ENCODE peak calls at places on chromosomes 16 and 17, in six cellular contexts. C is endodermal cell, L is pancreas, Q is psoas muscle, O is sigmoid colon, D is cardiac fibroblast. Z is an unnamed sample.

GRCh38 chr17:44738214-44738906 is 20.4 kb upstream of the ADAM11 start:
- DNase-seq in C (peak), L (no peak), Q (no peak), O (no peak), D (no peak), Z (no peak)

GRCh38 chr16:68115851-68116250 is 30.7 kb downstream of the NFATC3 start:
- DNase-seq in C (no peak), L (no peak), Q (no peak), O (no peak), D (no peak), Z (no peak)

GRCh38 chr16:87150359-87151280 is 166.6 kb downstream of the C16orf95 start:
- DNase-seq in C (no peak), L (no peak), Q (no peak), O (no peak), D (peak), Z (peak)

GRCh38 chr17:18059283-18059682 is 20.1 kb downstream of the GID4 start:
- DNase-seq in C (no peak), L (no peak), Q (no peak), O (no peak), D (no peak), Z (no peak)

GRCh38 chr16:48011888-48012658 is 143.7 kb downstream of the ABCC12 start:
- DNase-seq in C (no peak), L (no peak), Q (no peak), O (no peak), D (no peak), Z (no peak)

GRCh38 chr16:11672206-11673090 is 4.2 kb downstream of the SNN start:
- DNase-seq in C (no peak), L (peak), Q (no peak), O (no peak), D (no peak), Z (no peak)

GRCh38 chr17:80116276-80116922 is 15.0 kb downstream of the GAA start:
- DNase-seq in C (no peak), L (no peak), Q (no peak), O (no peak), D (no peak), Z (no peak)

GRCh38 chr17:75231071-75231470 is 25.6 kb downstream of the NUP85 start:
- DNase-seq in C (no peak), L (no peak), Q (peak), O (no peak), D (no peak), Z (no peak)

GRCh38 chr17:79188048-79188447 is 113.4 kb downstream of the ENGASE start:
- DNase-seq in C (peak), L (no peak), Q (no peak), O (no peak), D (no peak), Z (no peak)

GRCh38 chr17:74663566-74663965 is 40.0 kb upstream of the CD300E start:
- DNase-seq in C (no peak), L (no peak), Q (no peak), O (no peak), D (no peak), Z (no peak)

GRCh38 chr16:57540906-57541753 is 1.3 kb upstream of the ADGRG5 start:
- DNase-seq in C (peak), L (no peak), Q (no peak), O (no peak), D (no peak), Z (no peak)

GRCh38 chr16:29698484-29699323 is 19.7 kb downstream of the QPRT start:
- DNase-seq in C (peak), L (no peak), Q (no peak), O (no peak), D (no peak), Z (no peak)

GRCh38 chr16:27721548-27722265 is 171.8 kb downstream of the KATNIP start:
- DNase-seq in C (no peak), L (no peak), Q (peak), O (peak), D (peak), Z (peak)

GRCh38 chr16:66930189-66930588 is 4.0 kb downstream of the CIAO2B start:
- DNase-seq in C (no peak), L (peak), Q (peak), O (no peak), D (peak), Z (peak)

GRCh38 chr16:20166531-20167235 is 93.0 kb upstream of the GPR139 start:
- DNase-seq in C (no peak), L (no peak), Q (no peak), O (no peak), D (no peak), Z (no peak)

GRCh38 chr16:58814348-58814801 is 80.3 kb upstream of the GOT2 start:
- DNase-seq in C (peak), L (peak), Q (no peak), O (no peak), D (peak), Z (peak)

GRCh38 chr17:80182118-80182844 is 12.5 kb downstream of the CARD14 start:
- DNase-seq in C (no peak), L (no peak), Q (no peak), O (no peak), D (no peak), Z (no peak)

GRCh38 chr16:73565263-73565662 is 517.3 kb upstream of the ZFHX3 start:
- DNase-seq in C (no peak), L (no peak), Q (no peak), O (no peak), D (no peak), Z (no peak)

GRCh38 chr16:27690604-27691003 is 140.7 kb downstream of the KATNIP start:
- DNase-seq in C (peak), L (no peak), Q (no peak), O (no peak), D (peak), Z (peak)

GRCh38 chr17:33972756-33973155 is 282.3 kb upstream of the CCL2 start:
- DNase-seq in C (peak), L (no peak), Q (no peak), O (no peak), D (no peak), Z (no peak)

GRCh38 chr16:72291121-72291520 is 119.2 kb upstream of the PMFBP1 start:
- DNase-seq in C (no peak), L (no peak), Q (no peak), O (no peak), D (peak), Z (peak)

GRCh38 chr16:58464047-58464915 is 35.7 kb upstream of the NDRG4 start:
- DNase-seq in C (peak), L (no peak), Q (no peak), O (no peak), D (no peak), Z (no peak)

DNA sequence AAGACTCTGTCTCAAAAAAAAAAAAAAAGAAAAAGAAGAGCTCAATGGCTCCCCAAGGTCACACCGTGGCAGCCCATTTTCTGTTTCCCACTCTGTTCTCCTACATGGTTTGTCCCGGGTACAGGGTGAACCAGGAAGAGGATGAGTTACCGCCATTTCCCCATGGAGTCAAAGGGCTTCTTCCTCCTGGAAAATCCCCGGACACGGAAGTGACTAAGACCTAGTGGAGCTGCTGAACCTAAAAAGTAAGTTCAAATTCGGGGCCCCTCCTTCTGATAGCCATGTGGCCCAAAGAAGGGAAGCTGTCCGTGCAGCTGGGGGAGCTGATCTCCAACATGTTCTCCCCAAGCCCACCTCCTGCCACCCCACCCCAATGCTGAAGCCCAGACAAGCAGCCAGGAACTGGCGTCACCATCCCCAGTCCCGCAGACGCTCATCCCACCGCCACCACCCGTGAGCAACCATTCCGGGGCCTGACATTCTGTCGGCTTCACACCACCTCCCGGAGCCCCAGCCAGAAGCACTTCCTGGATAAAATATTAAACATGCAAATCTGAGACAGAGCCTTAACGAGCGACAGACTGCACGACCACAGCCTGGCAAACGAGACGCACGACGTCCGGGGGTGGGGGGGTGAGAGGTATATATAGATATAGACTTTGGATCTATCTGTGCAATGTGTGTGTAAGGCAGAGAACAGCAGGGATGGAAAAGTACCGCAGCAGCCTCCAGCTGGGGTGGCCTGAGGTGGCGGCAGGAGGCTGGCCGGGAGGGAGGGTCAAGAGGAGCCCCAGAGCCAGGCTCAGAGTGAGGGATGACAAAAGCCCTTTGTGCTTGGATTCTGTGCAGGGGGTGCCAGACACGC is 17.6 kb downstream of the EPOP start:
- DNase-seq in C (peak), L (no peak), Q (no peak), O (no peak), D (no peak), Z (no peak)
- TF ChIP-seq CTCF in C (no peak), L (no peak), Q (no peak), O (no peak), D (no peak), Z (no peak)

GRCh38 chr17:15663176-15663575 is 20.9 kb downstream of the TRIM16 start:
- DNase-seq in C (peak), L (no peak), Q (no peak), O (no peak), D (no peak), Z (no peak)
- TF ChIP-seq CTCF in C (no peak), L (no peak), Q (no peak), O (no peak), D (no peak), Z (no peak)

GRCh38 chr17:5667871-5668270 is 83.6 kb upstream of the NLRP1 start:
- DNase-seq in C (peak), L (no peak), Q (no peak), O (no peak), D (no peak), Z (no peak)
- TF ChIP-seq CTCF in C (peak), L (no peak), Q (no peak), O (no peak), D (peak), Z (no peak)

GRCh38 chr17:7238418-7239090 is 703 bp downstream of the PHF23 start:
- DNase-seq in C (peak), L (peak), Q (peak), O (peak), D (peak), Z (no peak)

GRCh38 chr17:7240375-7240774 is 1.1 kb upstream of the PHF23 start:
- DNase-seq in C (no peak), L (no peak), Q (no peak), O (no peak), D (no peak), Z (no peak)

GRCh38 chr17:7237761-7238417 is 1.4 kb downstream of the PHF23 start:
- DNase-seq in C (peak), L (peak), Q (peak), O (peak), D (peak), Z (peak)

GRCh38 chr17:7241047-7241733 is 1.1 kb downstream of the GABARAP start:
- DNase-seq in C (no peak), L (no peak), Q (no peak), O (no peak), D (no peak), Z (peak)

DNA sequence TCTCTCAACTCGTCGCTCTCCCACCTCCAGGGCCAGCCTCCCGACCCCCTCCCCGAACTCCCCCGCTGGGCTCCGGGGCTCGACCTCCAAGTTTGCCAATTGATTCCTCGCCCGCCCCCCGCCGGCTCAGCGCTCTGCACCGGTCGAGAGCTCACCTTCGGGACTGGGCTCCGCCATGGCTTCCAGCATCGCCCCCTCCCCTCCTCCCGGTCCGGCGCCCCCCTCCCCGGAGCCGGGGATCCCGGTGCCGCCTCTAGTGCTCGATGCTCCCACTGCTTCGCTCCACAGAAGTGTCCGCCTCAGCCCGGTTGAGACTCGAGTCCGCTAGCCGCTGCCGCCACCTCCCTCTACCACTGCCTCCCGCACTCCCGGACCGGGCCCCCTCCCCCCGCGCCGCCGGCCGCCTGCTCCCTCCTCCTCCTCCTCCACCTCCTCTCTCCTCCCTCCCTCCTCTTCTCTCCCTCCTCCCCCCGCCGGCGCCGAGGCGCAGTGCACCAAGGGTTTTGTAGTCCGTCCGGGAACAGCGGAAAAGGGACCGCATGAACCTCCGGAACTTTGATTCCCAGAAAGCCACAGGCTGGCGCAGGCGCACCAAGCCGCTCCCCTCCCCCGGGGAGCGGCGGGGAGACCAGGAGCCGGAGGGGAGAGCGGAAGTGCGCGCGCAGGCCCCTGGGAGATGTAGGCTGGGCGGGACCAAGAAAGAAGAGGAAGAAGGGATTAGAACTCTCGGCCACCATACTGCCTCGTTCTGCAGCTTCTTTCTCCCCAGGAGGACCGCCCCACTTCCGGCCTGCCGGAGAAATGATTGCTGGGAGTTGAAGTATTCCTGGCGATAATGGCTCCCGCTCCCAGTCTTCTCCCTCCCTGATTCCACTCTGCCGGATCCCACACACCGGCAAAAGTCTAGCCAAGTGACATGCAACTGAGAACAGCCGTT is at the start of gene PHF23:
- DNase-seq in C (peak), L (peak), Q (peak), O (peak), D (peak), Z (peak)
- TF ChIP-seq CTCF in C (no peak), L (no peak), Q (no peak), O (no peak), D (no peak), Z (no peak)

DNA sequence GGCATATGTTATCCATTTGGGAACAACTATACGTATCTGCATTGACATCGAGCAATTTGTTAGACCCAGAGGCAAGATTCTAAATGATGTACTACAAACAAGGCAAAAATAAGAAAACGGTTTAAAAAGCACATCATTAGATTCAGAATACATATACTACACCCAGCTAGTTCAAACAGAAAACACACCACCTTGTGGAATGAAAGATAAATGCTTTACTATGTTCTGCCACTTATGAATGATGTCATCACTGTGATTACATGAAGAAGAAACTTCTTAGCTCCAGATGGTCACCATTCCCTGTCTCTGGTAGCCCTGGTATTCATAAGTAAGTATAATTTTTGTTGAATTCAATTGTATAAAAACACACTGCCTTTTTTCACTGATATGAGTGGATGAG is 7.8 kb downstream of the NACA2 start:
- DNase-seq in C (no peak), L (no peak), Q (no peak), O (no peak), D (peak), Z (peak)
- TF ChIP-seq CTCF in C (peak), L (no peak), Q (no peak), O (no peak), D (peak), Z (peak)

GRCh38 chr16:17350212-17350611 is 120.5 kb downstream of the XYLT1 start:
- DNase-seq in C (no peak), L (no peak), Q (no peak), O (no peak), D (no peak), Z (no peak)

GRCh38 chr16:17346774-17347569 is 123.8 kb downstream of the XYLT1 start:
- DNase-seq in C (no peak), L (no peak), Q (no peak), O (no peak), D (no peak), Z (no peak)

GRCh38 chr16:17347624-17348023 is 123.1 kb downstream of the XYLT1 start:
- DNase-seq in C (no peak), L (no peak), Q (no peak), O (no peak), D (no peak), Z (no peak)

GRCh38 chr16:17348042-17348783 is 122.5 kb downstream of the XYLT1 start:
- DNase-seq in C (no peak), L (no peak), Q (no peak), O (no peak), D (no peak), Z (no peak)

DNA sequence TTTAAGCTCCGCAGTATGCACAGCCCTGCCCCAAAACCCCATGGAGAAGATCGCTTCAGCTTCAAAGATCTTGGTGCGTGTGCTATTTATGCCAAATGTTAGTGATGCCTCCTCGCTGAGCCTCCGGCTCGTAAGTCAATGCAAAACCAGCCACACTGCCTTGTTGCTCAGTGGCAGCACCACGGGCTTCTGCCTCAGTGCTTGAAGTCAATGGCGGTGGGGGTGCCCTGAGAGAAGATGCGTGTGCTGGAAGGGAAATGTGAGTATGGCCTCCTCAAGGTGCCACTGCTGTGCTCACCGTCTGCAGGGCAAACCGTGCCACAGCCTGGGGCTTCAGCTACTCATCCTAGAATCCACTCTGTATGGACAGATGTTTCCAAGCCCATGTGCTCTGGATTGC is 121.9 kb downstream of the XYLT1 start:
- DNase-seq in C (no peak), L (no peak), Q (no peak), O (no peak), D (no peak), Z (no peak)
- TF ChIP-seq CTCF in C (no peak), L (no peak), Q (no peak), O (no peak), D (no peak), Z (no peak)

GRCh38 chr16:64627288-64627687 is 494.6 kb downstream of the CDH11 start:
- DNase-seq in C (peak), L (no peak), Q (no peak), O (no peak), D (no peak), Z (no peak)
- TF ChIP-seq CTCF in C (peak), L (no peak), Q (no peak), O (no peak), D (peak), Z (no peak)

DNA sequence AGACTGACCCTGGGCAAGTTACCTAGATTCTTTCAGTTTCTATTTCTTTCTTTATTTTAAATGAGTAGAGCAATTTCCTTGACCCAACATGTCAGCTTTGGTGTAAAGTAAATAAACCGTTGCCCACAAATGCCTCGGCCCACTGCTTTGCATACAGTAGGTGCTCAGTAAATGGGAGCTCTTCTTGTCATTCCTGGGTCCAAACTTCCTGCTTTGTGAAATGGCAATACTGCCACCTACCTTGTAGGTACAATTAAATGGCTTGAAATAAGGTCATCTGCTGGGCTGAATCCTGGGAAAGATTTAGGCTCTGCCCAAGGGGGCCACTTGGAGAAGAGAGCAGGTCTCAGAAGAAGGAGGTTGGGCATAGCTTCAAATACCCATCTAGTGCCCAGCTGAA is 253.0 kb downstream of the HS3ST3B1 start:
- DNase-seq in C (no peak), L (no peak), Q (no peak), O (no peak), D (no peak), Z (no peak)
- TF ChIP-seq CTCF in C (peak), L (no peak), Q (no peak), O (no peak), D (no peak), Z (no peak)